ENCODE peak calls at places on chromosomes 13 and 19, in five cellular contexts. One of them, this sample, is unnamed.

GRCh38 chr13:110431851-110432294 is 124.8 kb downstream of the COL4A2 start:
- DNase-seq in heart left ventricle: no peak
- DNase-seq in omental fat pad: no peak
- DNase-seq in breast epithelium: no peak
- DNase-seq in MCF 10A: no peak
- DNase-seq in this sample: no peak

GRCh38 chr13:90591927-90592268 is 755.6 kb upstream of the MIR17HG start:
- DNase-seq in heart left ventricle: no peak
- DNase-seq in omental fat pad: no peak
- DNase-seq in breast epithelium: no peak
- DNase-seq in MCF 10A: no peak
- DNase-seq in this sample: no peak

GRCh38 chr19:48963371-48964204 is 1.5 kb upstream of the FTL start:
- DNase-seq in heart left ventricle: peak
- DNase-seq in omental fat pad: peak
- DNase-seq in breast epithelium: peak
- DNase-seq in MCF 10A: peak
- DNase-seq in this sample: peak

GRCh38 chr13:108226184-108226583 is 8.0 kb downstream of the ABHD13 start:
- DNase-seq in heart left ventricle: no peak
- DNase-seq in omental fat pad: no peak
- DNase-seq in breast epithelium: no peak
- DNase-seq in MCF 10A: no peak
- DNase-seq in this sample: no peak

GRCh38 chr19:7428651-7429113 is 60.2 kb downstream of the PEX11G start:
- DNase-seq in heart left ventricle: no peak
- DNase-seq in omental fat pad: no peak
- DNase-seq in breast epithelium: no peak
- DNase-seq in MCF 10A: no peak
- DNase-seq in this sample: no peak

GRCh38 chr19:43525836-43526771 is 897 bp downstream of the ETHE1 start:
- DNase-seq in heart left ventricle: peak
- DNase-seq in omental fat pad: no peak
- DNase-seq in breast epithelium: no peak
- DNase-seq in MCF 10A: peak
- DNase-seq in this sample: peak

GRCh38 chr19:5896365-5897076 is 7.1 kb downstream of the NDUFA11 start:
- DNase-seq in heart left ventricle: no peak
- DNase-seq in omental fat pad: no peak
- DNase-seq in breast epithelium: no peak
- DNase-seq in MCF 10A: no peak
- DNase-seq in this sample: no peak

GRCh38 chr13:26971990-26972888 is 199.4 kb downstream of the USP12 start:
- DNase-seq in heart left ventricle: no peak
- DNase-seq in omental fat pad: no peak
- DNase-seq in breast epithelium: no peak
- DNase-seq in MCF 10A: peak
- DNase-seq in this sample: peak

GRCh38 chr19:898663-899062 is 5.4 kb downstream of the RNU6-9 start:
- DNase-seq in heart left ventricle: no peak
- DNase-seq in omental fat pad: no peak
- DNase-seq in breast epithelium: no peak
- DNase-seq in MCF 10A: no peak
- DNase-seq in this sample: no peak

GRCh38 chr13:41452462-41452861 is 4.9 kb upstream of the RGCC start:
- DNase-seq in heart left ventricle: no peak
- DNase-seq in omental fat pad: no peak
- DNase-seq in breast epithelium: no peak
- DNase-seq in MCF 10A: no peak
- DNase-seq in this sample: no peak

GRCh38 chr13:90868321-90868920 is 479.1 kb upstream of the MIR17HG start:
- DNase-seq in heart left ventricle: no peak
- DNase-seq in omental fat pad: no peak
- DNase-seq in breast epithelium: no peak
- DNase-seq in MCF 10A: peak
- DNase-seq in this sample: peak

GRCh38 chr19:35908010-35908441 is at the start of gene TYROBP:
- DNase-seq in heart left ventricle: peak
- DNase-seq in omental fat pad: no peak
- DNase-seq in breast epithelium: no peak
- DNase-seq in MCF 10A: no peak
- DNase-seq in this sample: peak

GRCh38 chr19:5349041-5349440 is 8.4 kb upstream of the PTPRS start:
- DNase-seq in heart left ventricle: no peak
- DNase-seq in omental fat pad: no peak
- DNase-seq in breast epithelium: no peak
- DNase-seq in MCF 10A: peak
- DNase-seq in this sample: no peak

GRCh38 chr13:21240586-21240985 is 64.1 kb downstream of the MRPL57 start:
- DNase-seq in heart left ventricle: no peak
- DNase-seq in omental fat pad: no peak
- DNase-seq in breast epithelium: no peak
- DNase-seq in MCF 10A: peak
- DNase-seq in this sample: no peak

GRCh38 chr13:76707360-76707759 is 178.8 kb downstream of the KCTD12 start:
- DNase-seq in heart left ventricle: no peak
- DNase-seq in omental fat pad: no peak
- DNase-seq in breast epithelium: no peak
- DNase-seq in MCF 10A: no peak
- DNase-seq in this sample: no peak

GRCh38 chr19:51127755-51128154 is 3.0 kb downstream of the SIGLEC9 start:
- DNase-seq in heart left ventricle: peak
- DNase-seq in omental fat pad: no peak
- DNase-seq in breast epithelium: no peak
- DNase-seq in MCF 10A: no peak
- DNase-seq in this sample: peak

DNA sequence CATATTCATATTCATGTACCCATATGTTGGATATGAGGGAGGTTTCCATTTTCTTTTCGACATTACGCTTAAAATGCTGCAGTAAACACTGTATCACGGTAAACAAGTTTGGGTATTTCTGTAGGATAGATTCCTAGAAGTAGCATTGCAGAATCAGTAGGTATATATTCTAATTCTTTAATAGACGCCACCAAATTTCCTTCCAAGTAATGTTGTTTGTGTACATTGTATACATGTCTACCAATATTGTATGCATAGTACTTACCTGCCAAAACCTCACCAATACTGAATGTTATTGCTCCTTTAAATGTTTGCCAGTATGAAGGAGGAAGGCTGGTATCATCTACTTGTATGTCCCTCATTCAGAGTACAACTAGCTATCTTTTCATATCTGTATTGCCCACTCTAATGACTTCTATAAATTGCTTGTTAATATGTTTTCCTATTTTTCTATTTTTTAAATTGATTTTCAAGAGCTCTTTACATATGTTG is 56.1 kb upstream of the ZNF536 start:
- DNase-seq in heart left ventricle: no peak
- DNase-seq in omental fat pad: no peak
- DNase-seq in breast epithelium: no peak
- DNase-seq in MCF 10A: no peak
- DNase-seq in this sample: no peak
- TF ChIP-seq CTCF in heart left ventricle: no peak
- TF ChIP-seq CTCF in omental fat pad: no peak
- TF ChIP-seq CTCF in breast epithelium: no peak
- TF ChIP-seq CTCF in MCF 10A: no peak
- TF ChIP-seq CTCF in this sample: no peak

DNA sequence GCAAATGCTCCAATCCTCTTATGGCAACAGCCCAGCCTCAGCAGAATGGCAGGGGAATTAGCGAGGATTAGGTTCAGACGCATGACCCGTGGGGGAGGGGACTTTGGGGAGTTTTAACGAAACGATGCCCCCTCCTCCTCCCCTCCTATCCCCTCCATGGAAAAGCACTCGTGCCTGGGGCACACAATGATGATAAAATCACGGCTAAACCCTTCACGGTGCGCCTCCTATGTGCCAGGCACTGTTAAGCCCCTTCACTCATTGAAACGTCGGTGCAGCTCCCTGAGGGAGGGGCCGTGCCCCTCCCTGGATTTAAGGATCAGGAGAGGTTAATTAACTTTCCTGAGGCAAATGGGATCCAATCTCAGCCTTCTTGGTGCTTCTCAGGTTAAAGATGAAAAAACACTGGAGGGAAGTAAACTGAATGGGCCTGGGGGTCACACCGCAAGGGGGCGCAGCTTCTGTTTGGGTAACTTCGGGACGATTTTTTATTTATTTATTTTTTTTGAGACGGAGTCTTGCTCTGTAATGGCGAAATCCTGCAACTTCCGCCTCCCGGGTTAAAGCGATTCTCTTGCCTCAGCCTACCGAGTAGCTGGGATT is 10.1 kb upstream of the TPRX2 start:
- DNase-seq in heart left ventricle: no peak
- DNase-seq in omental fat pad: no peak
- DNase-seq in breast epithelium: no peak
- DNase-seq in MCF 10A: peak
- DNase-seq in this sample: peak
- TF ChIP-seq CTCF in heart left ventricle: peak
- TF ChIP-seq CTCF in omental fat pad: no peak
- TF ChIP-seq CTCF in breast epithelium: no peak
- TF ChIP-seq CTCF in MCF 10A: peak
- TF ChIP-seq CTCF in this sample: peak

GRCh38 chr13:66689037-66689619 is 541.0 kb downstream of the PCDH9 start:
- DNase-seq in heart left ventricle: no peak
- DNase-seq in omental fat pad: no peak
- DNase-seq in breast epithelium: no peak
- DNase-seq in MCF 10A: no peak
- DNase-seq in this sample: no peak
- TF ChIP-seq CTCF in heart left ventricle: peak
- TF ChIP-seq CTCF in omental fat pad: no peak
- TF ChIP-seq CTCF in breast epithelium: no peak
- TF ChIP-seq CTCF in MCF 10A: peak
- TF ChIP-seq CTCF in this sample: no peak

DNA sequence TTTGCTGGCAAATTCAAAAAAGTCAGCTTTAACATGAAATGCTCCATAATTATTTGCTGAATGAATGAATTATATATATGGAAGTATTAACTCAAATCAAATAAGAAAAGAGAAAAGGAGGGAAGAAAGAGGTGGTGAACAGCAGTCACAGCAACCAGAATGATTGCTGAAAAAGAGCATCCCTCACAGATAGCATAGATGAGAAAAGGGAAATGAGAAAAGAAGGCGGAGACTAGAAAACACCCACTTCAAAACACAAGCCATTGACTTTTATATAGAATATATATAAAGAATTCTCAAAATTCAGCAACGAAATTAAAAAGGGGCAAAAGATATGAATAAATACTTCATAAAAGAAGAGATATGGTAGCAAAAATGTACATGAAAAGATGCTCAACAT is 75.2 kb downstream of the CAB39L start:
- DNase-seq in heart left ventricle: no peak
- DNase-seq in omental fat pad: no peak
- DNase-seq in breast epithelium: no peak
- DNase-seq in MCF 10A: no peak
- DNase-seq in this sample: no peak
- TF ChIP-seq CTCF in heart left ventricle: no peak
- TF ChIP-seq CTCF in omental fat pad: no peak
- TF ChIP-seq CTCF in breast epithelium: no peak
- TF ChIP-seq CTCF in MCF 10A: no peak
- TF ChIP-seq CTCF in this sample: no peak

DNA sequence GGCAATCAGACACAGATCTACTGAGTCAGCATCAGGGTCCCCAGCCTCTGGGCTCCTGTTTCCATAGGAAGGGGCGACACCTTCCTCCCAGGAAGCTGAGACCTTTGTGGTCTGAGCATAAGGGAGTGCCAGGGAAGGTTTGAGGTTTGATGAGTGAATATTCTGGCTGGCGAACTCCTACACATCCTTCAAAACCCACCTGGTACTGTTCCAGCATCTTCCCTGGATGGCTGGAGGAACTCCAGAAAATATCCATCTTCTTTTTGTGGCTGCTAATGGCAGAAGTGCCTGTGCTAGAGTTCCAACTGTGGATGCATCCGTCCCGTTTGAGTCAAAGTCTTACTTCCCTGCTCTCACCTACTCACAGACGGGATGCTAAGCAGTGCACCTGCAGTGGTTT is 9.2 kb downstream of the INSL3 start:
- DNase-seq in heart left ventricle: no peak
- DNase-seq in omental fat pad: no peak
- DNase-seq in breast epithelium: no peak
- DNase-seq in MCF 10A: no peak
- DNase-seq in this sample: no peak
- TF ChIP-seq CTCF in heart left ventricle: no peak
- TF ChIP-seq CTCF in omental fat pad: no peak
- TF ChIP-seq CTCF in breast epithelium: no peak
- TF ChIP-seq CTCF in MCF 10A: no peak
- TF ChIP-seq CTCF in this sample: no peak